ENCODE peak calls at places on chromosomes 3 and 15, in ten cellular contexts. V is GM13976; W is activated CD4-positive, alpha-beta T cell treated with anti-CD3 and anti-CD28 coated beads, Interleukin-2, amount 10 ng/mL, durations not matched to agents 24 days and 14 days; O is foreskin fibroblast; X is AG04449; F is GM23338; H is EL; Z is H54; G is NCI-H1694 treated with DMSO at 0.1 percent for 48 hours; Q is activated T-helper 1 cell treated with Interleukin-2 at 50 U/mL for 16 hours. D is an unnamed sample.

GRCh38 chr3:114320251-114320650 is 26.4 kb downstream of the TIGIT start:
- DNase-seq in V (no peak), W (no peak), O (peak), X (no peak), F (no peak), H (no peak), Z (no peak), G (no peak), Q (no peak), D (no peak)

GRCh38 chr15:40032125-40032839 is 6.7 kb downstream of the SRP14 start:
- DNase-seq in V (no peak), W (no peak), O (no peak), X (no peak), F (no peak), H (no peak), Z (no peak), G (no peak), Q (no peak), D (peak)

GRCh38 chr3:124772081-124772831 is 42.0 kb downstream of the UMPS start:
- DNase-seq in V (no peak), W (no peak), O (peak), X (no peak), F (no peak), H (peak), Z (no peak), G (peak), Q (no peak), D (no peak)

GRCh38 chr15:81310480-81310879 is 13.5 kb downstream of the STARD5 start:
- DNase-seq in V (no peak), W (no peak), O (no peak), X (no peak), F (no peak), H (no peak), Z (no peak), G (no peak), Q (no peak), D (no peak)

GRCh38 chr15:68271854-68272471 is 5.6 kb upstream of the FEM1B start:
- DNase-seq in V (no peak), W (no peak), O (peak), X (peak), F (peak), H (peak), Z (peak), G (no peak), Q (no peak), D (peak)

GRCh38 chr3:117892431-117892841 is 1142.2 kb downstream of the IGSF11 start:
- DNase-seq in V (no peak), W (no peak), O (peak), X (no peak), F (no peak), H (peak), Z (no peak), G (no peak), Q (no peak), D (peak)

GRCh38 chr3:130963878-130964277 is 62.7 kb downstream of the ASTE1 start:
- DNase-seq in V (no peak), W (no peak), O (peak), X (peak), F (peak), H (peak), Z (peak), G (no peak), Q (no peak), D (peak)

GRCh38 chr3:114608293-114608692 is 314.5 kb downstream of the TIGIT start:
- DNase-seq in V (no peak), W (no peak), O (peak), X (peak), F (no peak), H (peak), Z (peak), G (no peak), Q (no peak), D (no peak)

GRCh38 chr15:66702770-66703539 is 919 bp downstream of the SMAD6 start:
- DNase-seq in V (no peak), W (peak), O (no peak), X (no peak), F (peak), H (no peak), Z (no peak), G (no peak), Q (no peak), D (no peak)

GRCh38 chr3:44661189-44661588 is 12.7 kb downstream of the ZNF35 start:
- DNase-seq in V (no peak), W (no peak), O (no peak), X (no peak), F (peak), H (no peak), Z (no peak), G (no peak), Q (no peak), D (no peak)

GRCh38 chr3:38374221-38374620 is 27.6 kb downstream of the XYLB start:
- DNase-seq in V (no peak), W (peak), O (no peak), X (no peak), F (no peak), H (no peak), Z (no peak), G (no peak), Q (no peak), D (no peak)

GRCh38 chr3:17740703-17741102 is 1.7 kb downstream of the TBC1D5 start:
- DNase-seq in V (no peak), W (no peak), O (no peak), X (no peak), F (no peak), H (peak), Z (peak), G (no peak), Q (no peak), D (no peak)

GRCh38 chr15:20344601-20345400 is 196.8 kb downstream of the GOLGA6L6 start:
- DNase-seq in V (peak), W (peak), O (no peak), X (no peak), F (no peak), H (no peak), Z (no peak), G (no peak), Q (no peak), D (no peak)

GRCh38 chr3:23999012-23999641 is 54.0 kb downstream of the NR1D2 start:
- DNase-seq in V (peak), W (peak), O (peak), X (no peak), F (peak), H (peak), Z (peak), G (peak), Q (no peak), D (peak)

GRCh38 chr3:141530133-141530768 is 43.4 kb downstream of the RASA2 start:
- DNase-seq in V (no peak), W (no peak), O (peak), X (peak), F (no peak), H (peak), Z (no peak), G (no peak), Q (no peak), D (peak)

GRCh38 chr3:75938921-75939320 is 153.6 kb upstream of the ZNF717 start:
- DNase-seq in V (no peak), W (no peak), O (no peak), X (no peak), F (no peak), H (no peak), Z (no peak), G (no peak), Q (no peak), D (no peak)

GRCh38 chr3:42908675-42909074 is 2.7 kb downstream of the ZNF662 start:
- DNase-seq in V (no peak), W (no peak), O (no peak), X (no peak), F (no peak), H (no peak), Z (no peak), G (no peak), Q (no peak), D (no peak)

GRCh38 chr3:129441782-129442181 is 1.8 kb downstream of the IFT122 start:
- DNase-seq in V (no peak), W (no peak), O (peak), X (peak), F (no peak), H (peak), Z (no peak), G (peak), Q (no peak), D (no peak)